ENCODE peak calls at places on chromosome 1, in ten cellular contexts. J is left ventricle myocardium inferior, S is psoas muscle, F is Calu3, A is foreskin fibroblast, H is A549, K is IMR-90, N is PC-9, B is osteocyte, L is progenitor cell of endocrine pancreas. X is an unnamed sample.

GRCh38 chr1:14987829-14988603 is 165.5 kb upstream of the TMEM51 start:
- DNase-seq in J (peak; percentile 53), S (peak; percentile 77), F (no peak), A (peak; percentile 54), H (no peak), K (no peak), N (no peak), B (peak; percentile 93), L (no peak), X (no peak)

GRCh38 chr1:10181154-10181553 is 29.2 kb upstream of the KIF1B start:
- DNase-seq in J (no peak), S (no peak), F (no peak), A (peak; percentile 81), H (no peak), K (no peak), N (no peak), B (no peak), L (no peak), X (no peak)

GRCh38 chr1:240244968-240245628 is 153.4 kb downstream of the FMN2 start:
- DNase-seq in J (no peak), S (no peak), F (no peak), A (peak; percentile 95), H (no peak), K (peak; percentile 90), N (no peak), B (no peak), L (no peak), X (no peak)

GRCh38 chr1:27599605-27600499 is 4.1 kb downstream of the AHDC1 start:
- DNase-seq in J (no peak), S (no peak), F (peak; percentile 28), A (no peak), H (no peak), K (no peak), N (no peak), B (no peak), L (no peak), X (no peak)

GRCh38 chr1:66690666-66691381 is 61.4 kb upstream of the DYNLT5 start:
- DNase-seq in J (no peak), S (no peak), F (no peak), A (no peak), H (no peak), K (no peak), N (no peak), B (no peak), L (no peak), X (no peak)

GRCh38 chr1:169507413-169507812 is 21.7 kb upstream of the SLC19A2 start:
- DNase-seq in J (no peak), S (no peak), F (no peak), A (no peak), H (no peak), K (no peak), N (no peak), B (no peak), L (no peak), X (no peak)

GRCh38 chr1:2132222-2133038 is 62.1 kb downstream of the FAAP20 start:
- DNase-seq in J (peak; percentile 30), S (no peak), F (no peak), A (peak; percentile 86), H (peak; percentile 14), K (peak; percentile 85), N (peak; percentile 45), B (no peak), L (no peak), X (no peak)

GRCh38 chr1:79128726-79129125 is 122.2 kb upstream of the ADGRL4 start:
- DNase-seq in J (no peak), S (no peak), F (no peak), A (peak; percentile 87), H (peak; percentile 39), K (peak; percentile 93), N (no peak), B (no peak), L (no peak), X (no peak)

GRCh38 chr1:167344112-167344511 is 123.4 kb downstream of the POU2F1 start:
- DNase-seq in J (no peak), S (no peak), F (no peak), A (peak; percentile 56), H (no peak), K (peak; percentile 76), N (no peak), B (no peak), L (no peak), X (no peak)

GRCh38 chr1:167345386-167345733 is 124.7 kb downstream of the POU2F1 start:
- DNase-seq in J (no peak), S (no peak), F (no peak), A (peak; percentile 16), H (no peak), K (peak; percentile 25), N (no peak), B (no peak), L (no peak), X (no peak)

GRCh38 chr1:167344605-167345385 is 124.1 kb downstream of the POU2F1 start:
- DNase-seq in J (no peak), S (no peak), F (no peak), A (peak; percentile 5), H (no peak), K (peak; percentile 54), N (no peak), B (no peak), L (no peak), X (no peak)

GRCh38 chr1:167339405-167339804 is 118.7 kb downstream of the POU2F1 start:
- DNase-seq in J (no peak), S (no peak), F (no peak), A (no peak), H (no peak), K (no peak), N (no peak), B (no peak), L (no peak), X (no peak)

GRCh38 chr1:167342846-167343245 is 122.2 kb downstream of the POU2F1 start:
- DNase-seq in J (no peak), S (no peak), F (no peak), A (no peak), H (peak; percentile 24), K (no peak), N (no peak), B (no peak), L (no peak), X (no peak)
- TF ChIP-seq CTCF in J (no peak), S (peak; percentile 17), F (no peak), A (no peak), H (peak; percentile 33), K (no peak), N (peak; percentile 44), B (no peak), L (peak; percentile 17), X (no peak)

DNA sequence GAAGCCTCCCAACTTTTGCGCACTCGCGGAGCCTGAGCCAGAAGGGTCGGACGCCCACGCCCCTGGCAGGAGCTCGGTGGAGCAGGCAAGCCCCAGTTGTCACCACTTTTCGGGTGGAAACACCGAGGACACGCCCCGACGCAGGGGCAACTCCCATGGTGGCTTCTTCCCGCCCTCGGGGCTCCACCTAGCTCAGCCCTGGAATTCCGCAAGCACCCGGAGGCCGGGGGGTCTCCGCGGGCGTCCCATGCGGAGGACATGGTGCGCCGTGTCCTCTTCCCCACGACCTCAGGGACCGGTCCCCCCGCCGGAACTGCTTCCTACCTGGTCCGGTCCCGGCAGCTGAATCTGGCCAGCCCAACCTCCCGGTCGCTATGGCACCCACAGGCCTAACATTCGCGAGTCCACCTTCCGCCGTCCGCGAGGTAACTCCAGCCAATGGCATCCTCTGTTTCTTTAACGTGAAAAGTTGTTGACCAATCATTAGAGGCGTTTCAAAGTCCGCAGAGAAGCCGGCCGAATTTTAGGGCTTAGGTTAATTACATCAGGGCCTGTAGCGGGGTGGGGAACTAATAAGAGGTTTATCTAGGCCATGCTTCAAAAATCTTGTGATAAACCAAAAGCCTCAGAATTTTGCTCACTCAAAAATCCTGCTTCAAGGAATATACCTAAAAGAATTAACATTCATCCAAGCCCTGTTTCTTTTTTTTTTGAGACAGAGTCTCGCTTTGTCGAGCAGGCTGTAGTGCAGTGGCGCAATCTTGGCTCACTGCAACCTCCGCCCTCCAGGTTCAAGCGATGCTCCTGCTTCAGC is at the start of gene STPG1:
- DNase-seq in J (peak; percentile 76), S (peak; percentile 85), F (peak; percentile 84), A (peak; percentile 91), H (peak; percentile 87), K (peak; percentile 77), N (peak; percentile 90), B (peak; percentile 90), L (peak; percentile 71), X (peak; percentile 77)
- TF ChIP-seq CTCF in J (no peak), S (no peak), F (no peak), A (no peak), H (no peak), K (no peak), N (no peak), B (no peak), L (no peak), X (no peak)

DNA sequence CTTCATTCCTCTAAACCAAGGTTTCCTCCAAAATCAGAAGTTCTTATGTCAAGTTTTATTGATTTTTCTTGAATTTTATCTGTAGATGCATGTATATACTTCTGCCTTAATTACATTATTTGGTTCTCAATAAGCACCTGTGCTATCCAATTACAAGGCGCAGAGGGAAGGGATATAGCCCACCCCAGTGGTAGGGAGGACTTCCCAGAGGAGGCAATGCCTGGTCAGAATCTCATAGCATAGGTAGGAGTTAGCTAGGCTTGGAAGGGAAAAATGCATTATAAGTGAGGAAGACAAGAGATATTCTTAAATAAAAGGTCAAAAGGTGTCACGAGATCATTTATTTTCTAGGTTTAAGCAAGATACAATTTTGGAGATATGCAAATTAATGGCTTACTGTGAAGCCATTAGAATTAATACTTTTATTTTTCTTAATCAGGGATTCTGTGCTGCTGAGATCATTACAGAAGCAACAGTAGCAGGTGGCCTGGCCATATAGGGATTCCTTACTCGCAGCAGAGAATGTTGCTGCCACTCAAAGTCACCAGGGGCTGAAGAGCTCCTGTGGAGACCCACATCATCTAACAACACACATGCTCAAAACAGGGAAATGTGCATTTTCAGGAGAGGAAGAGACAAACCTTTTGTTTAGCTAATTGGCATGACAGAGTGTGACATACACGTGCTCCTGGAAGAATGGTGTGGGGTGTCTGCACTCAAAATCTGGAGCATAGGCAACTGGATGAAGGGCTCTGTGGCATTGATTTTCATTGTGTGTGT is 178.3 kb downstream of the ATG4C start:
- DNase-seq in J (no peak), S (no peak), F (no peak), A (no peak), H (no peak), K (no peak), N (no peak), B (no peak), L (no peak), X (no peak)
- TF ChIP-seq CTCF in J (no peak), S (no peak), F (no peak), A (no peak), H (no peak), K (no peak), N (no peak), B (no peak), L (no peak), X (no peak)

GRCh38 chr1:212346586-212346985 is 61.4 kb downstream of the PPP2R5A start:
- DNase-seq in J (no peak), S (no peak), F (no peak), A (peak; percentile 20), H (no peak), K (peak; percentile 4), N (no peak), B (no peak), L (no peak), X (no peak)

GRCh38 chr1:212344905-212345304 is 59.7 kb downstream of the PPP2R5A start:
- DNase-seq in J (no peak), S (no peak), F (no peak), A (no peak), H (no peak), K (no peak), N (no peak), B (no peak), L (no peak), X (no peak)

DNA sequence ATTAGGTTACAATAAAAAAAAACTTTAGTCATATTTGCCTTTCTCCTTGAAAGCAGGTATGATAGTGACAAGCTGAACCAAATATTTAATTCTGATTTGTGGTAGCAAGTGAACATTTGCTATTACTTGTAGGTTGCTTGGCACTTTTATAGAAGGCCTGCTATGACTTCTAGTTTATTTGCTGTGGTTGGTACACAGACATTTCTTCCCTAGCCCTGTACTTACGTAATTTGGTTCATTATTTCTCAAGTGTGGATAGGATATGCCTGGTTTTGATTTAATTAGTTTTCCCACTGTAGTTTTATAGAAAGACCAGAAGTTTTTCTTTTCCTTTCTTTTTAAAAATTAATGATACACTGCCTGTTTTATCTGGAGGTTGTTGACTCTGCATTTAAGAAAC is 55.9 kb downstream of the PPP2R5A start:
- DNase-seq in J (no peak), S (no peak), F (no peak), A (no peak), H (no peak), K (no peak), N (no peak), B (no peak), L (no peak), X (no peak)
- TF ChIP-seq CTCF in J (no peak), S (no peak), F (no peak), A (no peak), H (no peak), K (no peak), N (no peak), B (no peak), L (no peak), X (no peak)